ENCODE peak calls at places on chromosomes 11 and 22, in seven cellular contexts. One of them, this sample, is unnamed.

GRCh38 chr11:33996498-33997454 is 54.8 kb upstream of the CAPRIN1 start:
- DNase-seq in stimulated activated CD8-positive, alpha-beta memory T cell treated with anti-CD3 and anti-CD28 coated beads, Interleukin-2, amount 100 ng/mL, for 48 hours: peak; percentile 45
- DNase-seq in GF-D8: no peak
- DNase-seq in sciatic nerve: peak; percentile 79
- DNase-seq in WTC11: peak; percentile 80
- DNase-seq in kidney glomerular epithelial cell: peak; percentile 65
- DNase-seq in T-helper 17 cell: peak; percentile 42
- DNase-seq in this sample: peak; percentile 28

GRCh38 chr11:46560300-46561025 is 33.4 kb downstream of the AMBRA1 start:
- DNase-seq in stimulated activated CD8-positive, alpha-beta memory T cell treated with anti-CD3 and anti-CD28 coated beads, Interleukin-2, amount 100 ng/mL, for 48 hours: no peak
- DNase-seq in GF-D8: no peak
- DNase-seq in sciatic nerve: no peak
- DNase-seq in WTC11: no peak
- DNase-seq in kidney glomerular epithelial cell: peak; percentile 7
- DNase-seq in T-helper 17 cell: no peak
- DNase-seq in this sample: no peak

GRCh38 chr11:74577624-74578396 is 14.6 kb upstream of the POLD3 start:
- DNase-seq in stimulated activated CD8-positive, alpha-beta memory T cell treated with anti-CD3 and anti-CD28 coated beads, Interleukin-2, amount 100 ng/mL, for 48 hours: no peak
- DNase-seq in GF-D8: no peak
- DNase-seq in sciatic nerve: no peak
- DNase-seq in WTC11: no peak
- DNase-seq in kidney glomerular epithelial cell: no peak
- DNase-seq in T-helper 17 cell: no peak
- DNase-seq in this sample: no peak

GRCh38 chr11:112498701-112499100 is 238.0 kb upstream of the PLET1 start:
- DNase-seq in stimulated activated CD8-positive, alpha-beta memory T cell treated with anti-CD3 and anti-CD28 coated beads, Interleukin-2, amount 100 ng/mL, for 48 hours: no peak
- DNase-seq in GF-D8: no peak
- DNase-seq in sciatic nerve: no peak
- DNase-seq in WTC11: no peak
- DNase-seq in kidney glomerular epithelial cell: peak; percentile 89
- DNase-seq in T-helper 17 cell: no peak
- DNase-seq in this sample: no peak

GRCh38 chr22:36435516-36436415 is 45.7 kb downstream of the TXN2 start:
- DNase-seq in stimulated activated CD8-positive, alpha-beta memory T cell treated with anti-CD3 and anti-CD28 coated beads, Interleukin-2, amount 100 ng/mL, for 48 hours: peak; percentile 34
- DNase-seq in GF-D8: peak; percentile 74
- DNase-seq in sciatic nerve: no peak
- DNase-seq in WTC11: peak; percentile 58
- DNase-seq in kidney glomerular epithelial cell: no peak
- DNase-seq in T-helper 17 cell: peak; percentile 68
- DNase-seq in this sample: no peak

GRCh38 chr11:134144744-134145143 is 75.9 kb downstream of the JAM3 start:
- DNase-seq in stimulated activated CD8-positive, alpha-beta memory T cell treated with anti-CD3 and anti-CD28 coated beads, Interleukin-2, amount 100 ng/mL, for 48 hours: no peak
- DNase-seq in GF-D8: no peak
- DNase-seq in sciatic nerve: no peak
- DNase-seq in WTC11: no peak
- DNase-seq in kidney glomerular epithelial cell: no peak
- DNase-seq in T-helper 17 cell: no peak
- DNase-seq in this sample: no peak

GRCh38 chr11:112122206-112122605 is 35.5 kb downstream of the SDHD start:
- DNase-seq in stimulated activated CD8-positive, alpha-beta memory T cell treated with anti-CD3 and anti-CD28 coated beads, Interleukin-2, amount 100 ng/mL, for 48 hours: no peak
- DNase-seq in GF-D8: no peak
- DNase-seq in sciatic nerve: no peak
- DNase-seq in WTC11: no peak
- DNase-seq in kidney glomerular epithelial cell: no peak
- DNase-seq in T-helper 17 cell: no peak
- DNase-seq in this sample: no peak

GRCh38 chr22:50025993-50026392 is 13.4 kb upstream of the IL17REL start:
- DNase-seq in stimulated activated CD8-positive, alpha-beta memory T cell treated with anti-CD3 and anti-CD28 coated beads, Interleukin-2, amount 100 ng/mL, for 48 hours: no peak
- DNase-seq in GF-D8: no peak
- DNase-seq in sciatic nerve: peak; percentile 23
- DNase-seq in WTC11: no peak
- DNase-seq in kidney glomerular epithelial cell: no peak
- DNase-seq in T-helper 17 cell: no peak
- DNase-seq in this sample: no peak

GRCh38 chr11:63915961-63916836 is 765 bp downstream of the RCOR2 start:
- DNase-seq in stimulated activated CD8-positive, alpha-beta memory T cell treated with anti-CD3 and anti-CD28 coated beads, Interleukin-2, amount 100 ng/mL, for 48 hours: no peak
- DNase-seq in GF-D8: no peak
- DNase-seq in sciatic nerve: no peak
- DNase-seq in WTC11: peak; percentile 96
- DNase-seq in kidney glomerular epithelial cell: no peak
- DNase-seq in T-helper 17 cell: no peak
- DNase-seq in this sample: no peak

GRCh38 chr11:13260196-13260962 is 17.2 kb upstream of the BMAL1 start:
- DNase-seq in stimulated activated CD8-positive, alpha-beta memory T cell treated with anti-CD3 and anti-CD28 coated beads, Interleukin-2, amount 100 ng/mL, for 48 hours: no peak
- DNase-seq in GF-D8: no peak
- DNase-seq in sciatic nerve: no peak
- DNase-seq in WTC11: no peak
- DNase-seq in kidney glomerular epithelial cell: no peak
- DNase-seq in T-helper 17 cell: no peak
- DNase-seq in this sample: no peak

GRCh38 chr22:37309221-37310074 is 27.1 kb downstream of the CYTH4 start:
- DNase-seq in stimulated activated CD8-positive, alpha-beta memory T cell treated with anti-CD3 and anti-CD28 coated beads, Interleukin-2, amount 100 ng/mL, for 48 hours: no peak
- DNase-seq in GF-D8: peak; percentile 54
- DNase-seq in sciatic nerve: no peak
- DNase-seq in WTC11: no peak
- DNase-seq in kidney glomerular epithelial cell: peak; percentile 28
- DNase-seq in T-helper 17 cell: peak; percentile 20
- DNase-seq in this sample: no peak

GRCh38 chr11:93542753-93543246 is 391 bp downstream of the SMCO4 start:
- DNase-seq in stimulated activated CD8-positive, alpha-beta memory T cell treated with anti-CD3 and anti-CD28 coated beads, Interleukin-2, amount 100 ng/mL, for 48 hours: no peak
- DNase-seq in GF-D8: no peak
- DNase-seq in sciatic nerve: peak; percentile 67
- DNase-seq in WTC11: peak; percentile 67
- DNase-seq in kidney glomerular epithelial cell: no peak
- DNase-seq in T-helper 17 cell: no peak
- DNase-seq in this sample: peak; percentile 28

GRCh38 chr11:126112547-126112946 is 49.9 kb upstream of the CDON start:
- DNase-seq in stimulated activated CD8-positive, alpha-beta memory T cell treated with anti-CD3 and anti-CD28 coated beads, Interleukin-2, amount 100 ng/mL, for 48 hours: no peak
- DNase-seq in GF-D8: no peak
- DNase-seq in sciatic nerve: no peak
- DNase-seq in WTC11: no peak
- DNase-seq in kidney glomerular epithelial cell: no peak
- DNase-seq in T-helper 17 cell: no peak
- DNase-seq in this sample: no peak

GRCh38 chr11:94768602-94769511 is 701 bp downstream of the AMOTL1 start:
- DNase-seq in stimulated activated CD8-positive, alpha-beta memory T cell treated with anti-CD3 and anti-CD28 coated beads, Interleukin-2, amount 100 ng/mL, for 48 hours: no peak
- DNase-seq in GF-D8: no peak
- DNase-seq in sciatic nerve: peak; percentile 72
- DNase-seq in WTC11: peak; percentile 53
- DNase-seq in kidney glomerular epithelial cell: no peak
- DNase-seq in T-helper 17 cell: no peak
- DNase-seq in this sample: peak; percentile 36

GRCh38 chr11:71962428-71963038 is 33.7 kb downstream of the RNF121 start:
- DNase-seq in stimulated activated CD8-positive, alpha-beta memory T cell treated with anti-CD3 and anti-CD28 coated beads, Interleukin-2, amount 100 ng/mL, for 48 hours: no peak
- DNase-seq in GF-D8: peak; percentile 61
- DNase-seq in sciatic nerve: no peak
- DNase-seq in WTC11: no peak
- DNase-seq in kidney glomerular epithelial cell: peak; percentile 82
- DNase-seq in T-helper 17 cell: no peak
- DNase-seq in this sample: no peak

GRCh38 chr11:130145975-130146776 is 13.4 kb upstream of the ST14 start:
- DNase-seq in stimulated activated CD8-positive, alpha-beta memory T cell treated with anti-CD3 and anti-CD28 coated beads, Interleukin-2, amount 100 ng/mL, for 48 hours: no peak
- DNase-seq in GF-D8: no peak
- DNase-seq in sciatic nerve: no peak
- DNase-seq in WTC11: peak; percentile 90
- DNase-seq in kidney glomerular epithelial cell: peak; percentile 11
- DNase-seq in T-helper 17 cell: no peak
- DNase-seq in this sample: no peak

GRCh38 chr11:118921929-118922744 is 3.6 kb downstream of the BCL9L start:
- DNase-seq in stimulated activated CD8-positive, alpha-beta memory T cell treated with anti-CD3 and anti-CD28 coated beads, Interleukin-2, amount 100 ng/mL, for 48 hours: no peak
- DNase-seq in GF-D8: no peak
- DNase-seq in sciatic nerve: peak; percentile 86
- DNase-seq in WTC11: peak; percentile 76
- DNase-seq in kidney glomerular epithelial cell: peak; percentile 59
- DNase-seq in T-helper 17 cell: no peak
- DNase-seq in this sample: no peak

GRCh38 chr11:76690736-76691135 is 20.2 kb upstream of the LRRC32 start:
- DNase-seq in stimulated activated CD8-positive, alpha-beta memory T cell treated with anti-CD3 and anti-CD28 coated beads, Interleukin-2, amount 100 ng/mL, for 48 hours: no peak
- DNase-seq in GF-D8: no peak
- DNase-seq in sciatic nerve: no peak
- DNase-seq in WTC11: no peak
- DNase-seq in kidney glomerular epithelial cell: no peak
- DNase-seq in T-helper 17 cell: no peak
- DNase-seq in this sample: no peak

GRCh38 chr11:14578551-14578956 is 58.4 kb upstream of the PSMA1 start:
- DNase-seq in stimulated activated CD8-positive, alpha-beta memory T cell treated with anti-CD3 and anti-CD28 coated beads, Interleukin-2, amount 100 ng/mL, for 48 hours: no peak
- DNase-seq in GF-D8: peak; percentile 84
- DNase-seq in sciatic nerve: no peak
- DNase-seq in WTC11: no peak
- DNase-seq in kidney glomerular epithelial cell: peak; percentile 1
- DNase-seq in T-helper 17 cell: peak; percentile 45
- DNase-seq in this sample: no peak

GRCh38 chr11:28123151-28123571 is 15.0 kb downstream of the METTL15 start:
- DNase-seq in stimulated activated CD8-positive, alpha-beta memory T cell treated with anti-CD3 and anti-CD28 coated beads, Interleukin-2, amount 100 ng/mL, for 48 hours: no peak
- DNase-seq in GF-D8: no peak
- DNase-seq in sciatic nerve: no peak
- DNase-seq in WTC11: no peak
- DNase-seq in kidney glomerular epithelial cell: no peak
- DNase-seq in T-helper 17 cell: no peak
- DNase-seq in this sample: no peak

GRCh38 chr22:36584666-36585065 is 55.7 kb upstream of the EIF3D start:
- DNase-seq in stimulated activated CD8-positive, alpha-beta memory T cell treated with anti-CD3 and anti-CD28 coated beads, Interleukin-2, amount 100 ng/mL, for 48 hours: no peak
- DNase-seq in GF-D8: no peak
- DNase-seq in sciatic nerve: no peak
- DNase-seq in WTC11: no peak
- DNase-seq in kidney glomerular epithelial cell: no peak
- DNase-seq in T-helper 17 cell: no peak
- DNase-seq in this sample: no peak

GRCh38 chr11:135033545-135033944 is 621.5 kb upstream of the B3GAT1 start:
- DNase-seq in stimulated activated CD8-positive, alpha-beta memory T cell treated with anti-CD3 and anti-CD28 coated beads, Interleukin-2, amount 100 ng/mL, for 48 hours: no peak
- DNase-seq in GF-D8: no peak
- DNase-seq in sciatic nerve: no peak
- DNase-seq in WTC11: peak; percentile 63
- DNase-seq in kidney glomerular epithelial cell: no peak
- DNase-seq in T-helper 17 cell: no peak
- DNase-seq in this sample: peak; percentile 55

GRCh38 chr22:31496735-31497146 is 405 bp downstream of the SFI1 start:
- DNase-seq in stimulated activated CD8-positive, alpha-beta memory T cell treated with anti-CD3 and anti-CD28 coated beads, Interleukin-2, amount 100 ng/mL, for 48 hours: peak; percentile 32
- DNase-seq in GF-D8: no peak
- DNase-seq in sciatic nerve: peak; percentile 67
- DNase-seq in WTC11: no peak
- DNase-seq in kidney glomerular epithelial cell: peak; percentile 14
- DNase-seq in T-helper 17 cell: peak; percentile 46
- DNase-seq in this sample: no peak

GRCh38 chr11:26849009-26849408 is 127.1 kb upstream of the SLC5A12 start:
- DNase-seq in stimulated activated CD8-positive, alpha-beta memory T cell treated with anti-CD3 and anti-CD28 coated beads, Interleukin-2, amount 100 ng/mL, for 48 hours: no peak
- DNase-seq in GF-D8: no peak
- DNase-seq in sciatic nerve: peak; percentile 63
- DNase-seq in WTC11: no peak
- DNase-seq in kidney glomerular epithelial cell: peak; percentile 20
- DNase-seq in T-helper 17 cell: no peak
- DNase-seq in this sample: no peak

GRCh38 chr11:67307545-67308001 is 4.2 kb downstream of the SSH3 start:
- DNase-seq in stimulated activated CD8-positive, alpha-beta memory T cell treated with anti-CD3 and anti-CD28 coated beads, Interleukin-2, amount 100 ng/mL, for 48 hours: no peak
- DNase-seq in GF-D8: no peak
- DNase-seq in sciatic nerve: peak; percentile 53
- DNase-seq in WTC11: no peak
- DNase-seq in kidney glomerular epithelial cell: no peak
- DNase-seq in T-helper 17 cell: no peak
- DNase-seq in this sample: no peak

GRCh38 chr11:102989379-102990047 is 34.0 kb upstream of the MMP13 start:
- DNase-seq in stimulated activated CD8-positive, alpha-beta memory T cell treated with anti-CD3 and anti-CD28 coated beads, Interleukin-2, amount 100 ng/mL, for 48 hours: no peak
- DNase-seq in GF-D8: no peak
- DNase-seq in sciatic nerve: no peak
- DNase-seq in WTC11: no peak
- DNase-seq in kidney glomerular epithelial cell: no peak
- DNase-seq in T-helper 17 cell: no peak
- DNase-seq in this sample: no peak